ENCODE peak calls at places on chromosomes 4 and X, in five cellular contexts. F, U, G, Z and M are unnamed samples.

GRCh38 chr4:113209652-113210320 is 160.3 kb downstream of the ANK2 start:
- DNase-seq in F (no peak), U (no peak), G (no peak), Z (no peak), M (no peak)

GRCh38 chrX:78665286-78665685 is 6.2 kb upstream of the RTL3 start:
- DNase-seq in F (peak), U (no peak), G (no peak), Z (no peak), M (no peak)

GRCh38 chr4:24980064-24980690 is 50.6 kb downstream of the LGI2 start:
- DNase-seq in F (peak), U (peak), G (peak), Z (peak), M (peak)

GRCh38 chrX:48508400-48509244 is at the start of gene PORCN:
- DNase-seq in F (peak), U (peak), G (peak), Z (peak), M (peak)

GRCh38 chrX:14802943-14803710 is 69.7 kb downstream of the FANCB start:
- DNase-seq in F (peak), U (no peak), G (no peak), Z (no peak), M (no peak)

GRCh38 chrX:97842468-97843199 is 958.9 kb downstream of the RPA4 start:
- DNase-seq in F (no peak), U (no peak), G (no peak), Z (no peak), M (no peak)

GRCh38 chr4:123587983-123588494 is 191.4 kb downstream of the SPRY1 start:
- DNase-seq in F (peak), U (no peak), G (peak), Z (no peak), M (no peak)

GRCh38 chr4:151358266-151358665 is 32.9 kb upstream of the SH3D19 start:
- DNase-seq in F (no peak), U (no peak), G (no peak), Z (no peak), M (no peak)

GRCh38 chr4:6663596-6664393 is 23.3 kb downstream of the MRFAP1 start:
- DNase-seq in F (no peak), U (no peak), G (no peak), Z (no peak), M (no peak)

GRCh38 chr4:185916231-185916630 is 104.2 kb upstream of the SORBS2 start:
- DNase-seq in F (no peak), U (no peak), G (no peak), Z (no peak), M (no peak)

GRCh38 chr4:56937262-56937661 is 29.6 kb downstream of the REST start:
- DNase-seq in F (peak), U (no peak), G (no peak), Z (no peak), M (no peak)

GRCh38 chr4:22385615-22386014 is 130.3 kb downstream of the ADGRA3 start:
- DNase-seq in F (peak), U (peak), G (no peak), Z (no peak), M (no peak)

GRCh38 chr4:74874785-74875367 is 58.0 kb upstream of the PARM1 start:
- DNase-seq in F (peak), U (peak), G (peak), Z (no peak), M (peak)

GRCh38 chr4:75598390-75598789 is 31.9 kb downstream of the CDKL2 start:
- DNase-seq in F (peak), U (no peak), G (no peak), Z (no peak), M (peak)

GRCh38 chr4:106258145-106259045 is 57.6 kb downstream of the TBCK start:
- DNase-seq in F (peak), U (no peak), G (no peak), Z (no peak), M (no peak)

GRCh38 chrX:106783716-106784115 is 18.8 kb upstream of the TBC1D8B start:
- DNase-seq in F (no peak), U (no peak), G (no peak), Z (no peak), M (no peak)

GRCh38 chr4:28774344-28774743 is 1913.7 kb downstream of the STIM2 start:
- DNase-seq in F (no peak), U (no peak), G (no peak), Z (no peak), M (no peak)

GRCh38 chrX:134524181-134524580 is 64.2 kb downstream of the HPRT1 start:
- DNase-seq in F (no peak), U (no peak), G (no peak), Z (no peak), M (no peak)

GRCh38 chr4:128242601-128243000 is 45.0 kb downstream of the PGRMC2 start:
- DNase-seq in F (no peak), U (no peak), G (no peak), Z (no peak), M (no peak)

GRCh38 chr4:102388636-102389035 is 43.4 kb upstream of the SLC39A8 start:
- DNase-seq in F (no peak), U (no peak), G (no peak), Z (no peak), M (no peak)

GRCh38 chr4:38610844-38611550 is 53.0 kb upstream of the KLF3 start:
- DNase-seq in F (no peak), U (no peak), G (peak), Z (no peak), M (no peak)

GRCh38 chr4:56305390-56305789 is 81.9 kb downstream of the AASDH start:
- DNase-seq in F (no peak), U (no peak), G (no peak), Z (no peak), M (no peak)

GRCh38 chrX:132266583-132267355 is 47.5 kb upstream of the RAP2C start:
- DNase-seq in F (peak), U (peak), G (no peak), Z (no peak), M (no peak)

GRCh38 chr4:169902658-169903345 is 123.4 kb downstream of the MFAP3L start:
- DNase-seq in F (no peak), U (no peak), G (no peak), Z (no peak), M (no peak)

GRCh38 chrX:48910926-48911406 is 480 bp downstream of the SLC35A2 start:
- DNase-seq in F (peak), U (no peak), G (peak), Z (no peak), M (no peak)

GRCh38 chr4:6574747-6575502 is at the start of gene MAN2B2:
- DNase-seq in F (peak), U (peak), G (peak), Z (peak), M (peak)

GRCh38 chr4:80219301-80220025 is 22.2 kb downstream of the PRDM8 start:
- DNase-seq in F (no peak), U (no peak), G (no peak), Z (no peak), M (no peak)

GRCh38 chrX:47321386-47321785 is 49.0 kb upstream of the ZNF157 start:
- DNase-seq in F (peak), U (no peak), G (peak), Z (peak), M (no peak)

GRCh38 chrX:132017431-132018185 is 5.5 kb upstream of the STK26 start:
- DNase-seq in F (no peak), U (no peak), G (no peak), Z (no peak), M (no peak)

GRCh38 chr4:143186202-143186601 is 1.5 kb downstream of the USP38 start:
- DNase-seq in F (peak), U (no peak), G (no peak), Z (no peak), M (no peak)

GRCh38 chr4:130576218-130576617 is 1480.3 kb downstream of the C4orf33 start:
- DNase-seq in F (no peak), U (no peak), G (no peak), Z (no peak), M (no peak)

GRCh38 chr4:90546114-90546513 is 418.9 kb downstream of the CCSER1 start:
- DNase-seq in F (no peak), U (no peak), G (no peak), Z (no peak), M (no peak)

GRCh38 chrX:15514279-15514678 is 13.7 kb downstream of the BMX start:
- DNase-seq in F (no peak), U (no peak), G (no peak), Z (no peak), M (no peak)

GRCh38 chrX:115952417-115953092 is 218.0 kb upstream of the AGTR2 start:
- DNase-seq in F (no peak), U (no peak), G (no peak), Z (no peak), M (peak)

GRCh38 chrX:115960440-115961084 is 210.0 kb upstream of the AGTR2 start:
- DNase-seq in F (no peak), U (no peak), G (no peak), Z (no peak), M (no peak)

GRCh38 chrX:115958687-115959359 is 211.7 kb upstream of the AGTR2 start:
- DNase-seq in F (no peak), U (no peak), G (no peak), Z (no peak), M (no peak)

DNA sequence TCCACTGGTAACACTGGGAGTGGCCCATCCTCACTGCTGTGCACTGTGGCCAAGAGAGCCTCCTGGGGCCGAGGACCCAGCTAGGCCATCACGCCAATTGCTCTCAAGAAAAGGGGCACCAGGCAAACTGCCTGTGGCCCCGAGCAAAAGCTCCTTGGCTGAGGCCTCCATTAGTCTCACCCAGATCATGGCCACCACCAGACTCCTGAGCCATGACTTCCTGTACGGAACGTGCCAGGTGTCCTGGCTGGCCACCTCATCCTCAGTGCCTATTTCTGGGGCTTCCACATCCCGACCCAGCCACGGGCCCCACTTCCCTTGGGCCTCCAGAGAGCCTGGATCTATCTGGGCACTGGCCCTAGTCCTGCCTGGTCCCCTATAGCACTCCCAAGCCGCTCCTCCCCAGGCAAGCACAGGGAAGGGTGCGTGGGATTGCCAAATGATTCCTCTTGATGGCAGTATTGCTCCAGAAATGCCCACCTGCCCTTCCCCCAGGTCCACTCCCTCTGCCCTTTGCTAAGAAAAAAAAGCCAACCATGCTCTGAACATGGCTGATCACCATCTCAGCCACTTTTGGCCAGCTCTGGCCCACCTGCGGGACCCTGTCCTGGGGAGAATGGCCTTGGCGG is 212.6 kb upstream of the AGTR2 start:
- DNase-seq in F (no peak), U (no peak), G (no peak), Z (no peak), M (no peak)
- TF ChIP-seq CTCF in F (no peak), U (no peak), G (peak), Z (no peak), M (peak)

DNA sequence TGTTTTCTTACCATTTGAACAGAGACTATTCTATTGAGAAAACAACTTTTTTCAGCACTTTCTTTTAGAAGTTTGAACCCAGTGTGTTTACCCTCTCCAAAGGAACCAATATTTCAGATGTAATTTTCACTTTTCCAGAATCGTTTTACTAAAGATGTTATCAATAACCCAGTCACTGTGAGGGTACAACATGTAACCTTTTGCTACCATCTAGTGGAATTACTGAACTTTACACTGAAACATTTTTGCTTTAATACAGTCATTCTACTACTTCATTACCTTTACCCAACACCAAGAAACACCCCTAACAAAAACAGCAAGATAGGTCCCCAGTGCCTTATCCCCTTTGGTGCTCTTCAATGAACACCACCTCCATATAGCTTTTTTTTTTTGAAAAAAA is 33.1 kb upstream of the PRDX4 start:
- DNase-seq in F (no peak), U (no peak), G (no peak), Z (no peak), M (no peak)
- TF ChIP-seq CTCF in F (no peak), U (peak), G (peak), Z (no peak), M (peak)

GRCh38 chr4:98027827-98028226 is 115.4 kb downstream of the STPG2 start:
- DNase-seq in F (no peak), U (no peak), G (no peak), Z (no peak), M (no peak)
- TF ChIP-seq CTCF in F (no peak), U (no peak), G (no peak), Z (no peak), M (no peak)

DNA sequence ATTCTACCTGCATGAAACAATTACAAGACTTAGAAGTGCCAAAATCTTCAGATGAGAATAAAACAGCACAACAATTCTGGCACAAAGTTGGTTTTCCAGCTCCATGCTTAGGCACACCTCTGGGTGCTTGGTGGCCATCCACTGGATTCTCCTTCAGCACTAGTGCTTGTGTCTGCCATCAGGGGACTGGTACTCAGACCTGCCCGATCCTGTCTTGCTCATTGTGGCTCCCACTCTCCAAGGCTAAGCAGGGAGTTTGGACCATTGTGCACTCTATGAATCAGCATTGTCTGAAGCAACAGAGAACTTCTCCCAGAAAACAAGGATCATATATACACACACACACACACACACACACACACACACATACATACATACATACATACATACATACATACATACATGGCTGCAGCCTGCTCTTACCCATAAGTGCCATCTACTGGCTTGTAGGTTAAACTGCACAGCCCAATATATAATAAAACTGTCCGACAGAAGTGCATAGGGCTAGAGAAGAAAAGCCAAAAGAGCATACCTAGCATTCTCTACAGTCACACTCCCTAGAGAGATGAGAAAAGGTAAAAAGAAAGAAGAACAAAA is 345.3 kb upstream of the LCORL start:
- DNase-seq in F (peak), U (peak), G (peak), Z (no peak), M (no peak)
- TF ChIP-seq CTCF in F (peak), U (peak), G (peak), Z (no peak), M (peak)

GRCh38 chr4:107737470-107737869 is 17.4 kb upstream of the PAPSS1 start:
- DNase-seq in F (no peak), U (no peak), G (no peak), Z (no peak), M (no peak)

GRCh38 chr4:107742196-107742595 is 22.2 kb upstream of the PAPSS1 start:
- DNase-seq in F (no peak), U (no peak), G (no peak), Z (no peak), M (no peak)

GRCh38 chr4:107740950-107741701 is 21.1 kb upstream of the PAPSS1 start:
- DNase-seq in F (peak), U (no peak), G (peak), Z (peak), M (no peak)

GRCh38 chr4:107742791-107743190 is 22.8 kb upstream of the PAPSS1 start:
- DNase-seq in F (no peak), U (no peak), G (no peak), Z (no peak), M (no peak)

DNA sequence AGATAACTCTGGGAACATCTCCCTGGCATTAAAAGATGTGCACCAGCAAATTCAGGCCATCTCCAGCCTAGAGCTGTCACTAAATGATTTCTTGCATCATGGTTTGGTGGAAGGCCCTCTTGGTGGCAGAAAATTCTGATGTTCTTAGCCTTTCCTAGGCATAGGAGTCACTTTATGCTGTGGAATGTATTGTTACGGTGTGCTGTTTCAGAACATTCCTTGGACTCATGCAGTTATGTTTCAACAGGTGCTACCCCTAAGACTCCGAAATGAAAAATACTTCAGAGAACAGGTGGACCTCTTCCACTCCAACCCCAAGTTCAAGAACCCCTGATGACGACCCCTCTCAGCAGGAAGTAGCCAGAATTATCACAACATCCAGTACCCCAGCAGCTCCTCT is 20.3 kb upstream of the PAPSS1 start:
- DNase-seq in F (peak), U (no peak), G (no peak), Z (no peak), M (no peak)
- TF ChIP-seq CTCF in F (peak), U (no peak), G (no peak), Z (peak), M (peak)

DNA sequence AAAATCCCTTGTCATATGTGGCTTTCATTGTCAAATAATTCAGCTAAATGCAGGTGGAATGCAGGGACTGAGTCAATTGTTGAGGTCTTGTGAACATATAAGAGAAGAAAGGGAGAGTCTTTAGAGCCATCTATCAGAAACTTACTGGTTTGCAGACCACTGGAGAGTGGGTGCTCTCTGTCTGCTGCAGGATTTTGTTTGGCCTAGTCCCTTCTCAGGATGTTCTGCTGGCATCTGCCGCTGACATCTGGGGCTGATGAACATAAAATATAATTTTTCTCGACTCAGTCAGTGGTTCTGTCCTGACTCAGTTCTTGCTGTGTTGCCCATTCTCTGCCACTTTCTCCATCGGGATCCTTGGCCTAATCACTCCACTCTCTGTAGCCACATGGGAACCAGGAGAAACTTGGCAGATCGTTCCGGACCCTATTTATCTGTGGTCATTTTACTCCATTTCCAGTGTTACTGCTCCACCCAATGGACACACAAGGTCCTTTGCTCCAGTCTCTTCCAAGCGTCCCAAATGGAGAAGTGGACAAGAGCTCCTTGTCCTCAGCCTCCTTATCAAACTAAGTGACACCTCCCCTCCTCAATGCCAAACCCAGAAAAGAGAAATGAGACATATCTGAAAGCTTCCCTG is 436.2 kb downstream of the FAT4 start:
- DNase-seq in F (peak), U (no peak), G (peak), Z (no peak), M (no peak)
- TF ChIP-seq CTCF in F (peak), U (no peak), G (peak), Z (no peak), M (no peak)

DNA sequence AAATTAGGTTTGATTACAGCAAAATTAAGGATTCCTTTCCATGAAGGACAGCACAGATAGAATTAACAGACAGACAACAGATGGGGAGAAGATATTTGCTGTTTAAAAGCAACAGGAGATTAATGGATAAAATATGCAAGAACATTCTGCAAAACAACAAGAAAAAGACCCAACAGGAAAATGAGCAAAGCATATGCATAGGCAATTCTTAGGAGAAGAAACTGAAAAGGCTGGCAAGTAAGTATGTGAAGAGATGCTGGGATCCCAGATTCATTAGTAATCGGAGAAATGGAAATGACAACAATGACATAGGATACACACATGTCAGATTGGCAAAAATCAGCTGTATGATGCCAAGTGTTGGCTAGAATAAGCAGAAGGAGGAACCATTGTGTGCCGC is 27.5 kb upstream of the HMGB3 start:
- DNase-seq in F (no peak), U (no peak), G (no peak), Z (no peak), M (no peak)
- TF ChIP-seq CTCF in F (no peak), U (no peak), G (no peak), Z (no peak), M (no peak)

DNA sequence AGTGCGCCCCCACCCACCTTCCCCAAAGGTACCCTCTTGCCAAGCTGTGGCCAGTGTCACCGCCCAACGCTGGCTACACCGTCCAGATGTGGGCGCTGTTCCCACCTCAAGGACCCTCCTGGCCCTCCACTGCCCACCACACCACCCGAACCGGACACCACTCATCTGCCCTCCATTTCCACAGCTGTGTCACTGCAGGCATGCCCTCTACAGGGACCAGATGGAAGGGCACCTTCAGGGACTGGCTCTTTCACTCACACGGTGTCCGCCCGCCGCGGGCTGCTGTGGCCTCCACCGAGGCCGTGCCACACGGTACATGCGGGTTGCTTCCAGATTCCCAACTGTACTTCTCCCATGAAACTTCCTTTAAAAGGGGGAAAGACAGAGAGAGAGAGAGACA is 87.7 kb downstream of the FAM53A start:
- DNase-seq in F (no peak), U (no peak), G (no peak), Z (no peak), M (no peak)
- TF ChIP-seq CTCF in F (no peak), U (peak), G (no peak), Z (no peak), M (no peak)